ENCODE peak calls at places on chromosomes 12 and 14, in six cellular contexts. M is foreskin keratinocyte, W is adrenal gland, I is lung, Q is RWPE1, D is fibroblast of the aortic adventitia. O is an unnamed sample.

GRCh38 chr14:101470266-101470665 is 91.0 kb upstream of the DIO3 start:
- DNase-seq in M (no peak), I (no peak), W (no peak), D (no peak), Q (no peak), O (no peak)

GRCh38 chr12:25994252-25994651 is 35.8 kb downstream of the RASSF8 start:
- DNase-seq in D (peak), I (no peak), M (no peak), Q (no peak), W (no peak), O (no peak)

GRCh38 chr12:99911076-99911475 is 73.7 kb downstream of the ANKS1B start:
- DNase-seq in I (peak), M (peak), W (peak), Q (peak), D (peak), O (peak)

GRCh38 chr12:108821407-108822397 is 35.7 kb downstream of the SSH1 start:
- DNase-seq in M (no peak), Q (no peak), D (no peak), W (no peak), I (no peak), O (no peak)

GRCh38 chr12:87157791-87158190 is 871.4 kb downstream of the C12orf50 start:
- DNase-seq in I (no peak), W (no peak), D (peak), Q (peak), M (peak), O (no peak)

GRCh38 chr12:57833672-57834071 is 12.9 kb downstream of the CTDSP2 start:
- DNase-seq in D (no peak), W (no peak), I (no peak), Q (no peak), M (no peak), O (no peak)

GRCh38 chr14:80364274-80364673 is 153.0 kb upstream of the DIO2 start:
- DNase-seq in D (peak), W (no peak), I (no peak), Q (peak), M (no peak), O (no peak)

GRCh38 chr14:87149583-87150354 is 843.2 kb downstream of the GALC start:
- DNase-seq in I (no peak), W (no peak), Q (no peak), D (peak), M (no peak), O (no peak)

GRCh38 chr12:10111451-10111850 is 12.7 kb upstream of the CLEC1A start:
- DNase-seq in Q (no peak), M (no peak), D (no peak), I (no peak), W (no peak), O (no peak)

GRCh38 chr14:23132970-23133369 is 13.9 kb upstream of the CEBPE start:
- DNase-seq in D (no peak), Q (no peak), W (no peak), I (no peak), M (peak), O (no peak)

GRCh38 chr12:129186952-129187351 is 333.7 kb downstream of the GLT1D1 start:
- DNase-seq in Q (no peak), D (no peak), M (no peak), I (no peak), W (no peak), O (no peak)
- TF ChIP-seq CTCF in Q (no peak), D (no peak), M (no peak), I (no peak), W (no peak), O (no peak)

GRCh38 chr14:103887557-103888115 is 40.3 kb upstream of the PPP1R13B start:
- DNase-seq in D (no peak), M (no peak), I (no peak), W (no peak), Q (no peak), O (no peak)

GRCh38 chr14:103884854-103885253 is 37.5 kb upstream of the PPP1R13B start:
- DNase-seq in Q (no peak), I (no peak), M (no peak), W (no peak), D (no peak), O (no peak)

GRCh38 chr14:103885509-103885932 is 38.1 kb upstream of the PPP1R13B start:
- DNase-seq in I (no peak), D (no peak), W (no peak), M (no peak), Q (no peak), O (no peak)

GRCh38 chr14:103887170-103887501 is 39.8 kb upstream of the PPP1R13B start:
- DNase-seq in W (no peak), Q (no peak), I (no peak), D (no peak), M (no peak), O (no peak)

GRCh38 chr14:103886304-103887169 is 39.2 kb upstream of the PPP1R13B start:
- DNase-seq in I (no peak), W (no peak), D (no peak), M (no peak), Q (no peak), O (no peak)
- TF ChIP-seq CTCF in I (no peak), W (peak), D (no peak), M (no peak), Q (no peak), O (no peak)

DNA sequence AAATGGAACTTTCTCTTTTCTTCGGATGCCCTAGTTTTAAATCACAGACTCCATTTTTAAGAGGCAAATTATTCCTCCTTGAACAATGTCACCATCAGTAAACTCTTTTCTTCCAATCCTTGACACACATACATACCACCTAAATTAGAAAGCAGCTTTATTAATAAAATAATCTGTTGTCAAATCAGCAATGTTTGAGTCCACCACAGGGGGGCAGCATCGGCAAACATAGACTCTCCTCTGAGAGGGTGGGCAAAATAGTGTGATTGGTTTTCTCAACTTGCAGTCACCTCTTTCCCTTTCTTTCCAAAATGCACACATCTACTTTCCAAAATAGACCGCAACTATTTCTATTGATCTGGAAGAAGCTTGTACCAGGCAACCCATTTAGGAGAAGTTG is 438.4 kb upstream of the OR4E1 start:
- DNase-seq in Q (peak), M (no peak), I (no peak), W (no peak), D (no peak), O (no peak)
- TF ChIP-seq CTCF in Q (peak), M (peak), I (no peak), W (no peak), D (peak), O (no peak)

DNA sequence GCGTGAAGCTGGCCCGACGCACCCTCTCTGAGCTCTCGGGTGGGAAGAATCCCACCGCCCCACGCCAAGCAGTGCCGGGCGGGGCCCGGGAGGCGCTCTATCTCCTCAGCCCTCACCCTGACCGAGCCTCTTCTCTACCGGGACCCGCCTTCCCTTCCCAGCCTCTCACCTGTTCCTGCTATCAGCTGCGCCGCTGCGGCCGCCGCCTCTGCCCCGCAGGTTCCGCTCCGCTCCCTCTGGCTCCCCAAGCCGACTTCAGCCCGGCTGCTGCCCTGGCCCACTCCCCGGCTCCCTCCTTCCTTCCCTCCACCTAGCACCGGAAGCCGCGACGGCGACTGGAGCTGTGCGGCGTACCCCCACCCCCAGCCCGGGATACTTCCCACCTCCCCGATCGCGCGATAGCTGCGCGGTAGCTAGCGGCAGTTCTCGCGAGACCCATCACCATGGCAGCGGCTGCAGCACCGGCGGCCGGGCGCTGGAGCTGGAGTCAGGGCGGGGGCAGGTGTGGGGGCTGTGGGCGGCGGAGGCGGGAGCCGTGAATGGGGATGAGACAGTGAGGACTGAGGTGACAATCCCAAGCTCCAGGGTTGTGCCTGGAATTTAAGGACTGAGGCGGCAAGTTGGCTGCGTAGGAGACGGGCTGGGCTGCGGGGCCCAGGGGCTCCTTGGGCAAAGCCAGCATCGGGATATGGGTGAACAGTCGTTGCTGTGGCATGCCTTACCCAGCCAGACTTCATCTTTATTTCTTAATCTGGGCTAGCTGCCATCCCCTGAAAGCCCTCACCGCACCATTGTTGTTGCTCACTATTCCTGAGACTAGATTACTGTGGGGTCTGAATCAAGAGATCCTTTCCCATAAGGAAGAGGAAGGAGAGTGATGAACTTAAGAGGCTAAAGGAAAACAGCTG is at the start of gene ARF3:
- DNase-seq in I (peak), D (peak), W (peak), M (peak), Q (peak), O (peak)
- TF ChIP-seq CTCF in I (no peak), D (no peak), W (no peak), M (no peak), Q (no peak), O (no peak)